ENCODE peak calls at places on chromosomes 16 and 17, in eight cellular contexts. O, C, V, G, F, P, H and Z are unnamed samples.

GRCh38 chr17:79647456-79647915 is 36.6 kb upstream of the RBFOX3 start:
- DNase-seq in P (no peak), H (no peak), G (no peak), V (no peak), O (no peak), F (no peak), C (no peak), Z (no peak)

GRCh38 chr17:57597531-57598453 is 147.3 kb downstream of the CCDC182 start:
- DNase-seq in O (no peak), G (peak; percentile 84), P (peak; percentile 87), V (peak; percentile 77), C (peak; percentile 82), F (no peak), H (peak; percentile 39), Z (peak; percentile 67)

GRCh38 chr17:37848690-37849616 is 75.3 kb upstream of the TBC1D3K start:
- DNase-seq in H (no peak), G (peak; percentile 84), V (no peak), F (no peak), P (peak; percentile 77), O (no peak), C (peak; percentile 96), Z (peak; percentile 34)

GRCh38 chr16:20510323-20510722 is 59.0 kb downstream of the ACSM2A start:
- DNase-seq in H (no peak), V (no peak), P (no peak), C (no peak), G (no peak), O (no peak), F (no peak), Z (no peak)

GRCh38 chr17:33175565-33175964 is 117.5 kb downstream of the ASIC2 start:
- DNase-seq in G (no peak), O (no peak), P (no peak), C (no peak), V (no peak), H (no peak), F (no peak), Z (no peak)

GRCh38 chr17:41600318-41600717 is 12.2 kb downstream of the KRT16 start:
- DNase-seq in G (no peak), O (no peak), F (no peak), P (no peak), H (no peak), C (no peak), V (no peak), Z (no peak)

GRCh38 chr17:4566785-4567184 is 6.4 kb upstream of the GGT6 start:
- DNase-seq in C (peak; percentile 39), G (peak; percentile 76), P (peak; percentile 85), O (peak; percentile 29), V (peak; percentile 44), F (no peak), H (no peak), Z (peak; percentile 49)

GRCh38 chr17:17769869-17770361 is 66.9 kb downstream of the SREBF1 start:
- DNase-seq in F (no peak), O (no peak), C (no peak), G (no peak), H (no peak), V (no peak), P (no peak), Z (no peak)

GRCh38 chr17:80794281-80795089 is 197.2 kb upstream of the CHMP6 start:
- DNase-seq in F (no peak), C (no peak), P (no peak), O (no peak), G (no peak), H (no peak), V (no peak), Z (no peak)